ENCODE peak calls at places on chromosomes 2 and 18, in eight cellular contexts. V is ascending aorta, H is fibroblast of pulmonary artery, L is endodermal cell, M is heart right ventricle, O is thoracic aorta, B is DND-41, I is progenitor cell of endocrine pancreas. E is an unnamed sample.

GRCh38 chr2:217880891-217881290 is 121.9 kb downstream of the TNS1 start:
- DNase-seq in V (no peak), H (no peak), L (no peak), M (peak), O (no peak), B (no peak), I (no peak), E (no peak)

GRCh38 chr2:27071990-27072830 is 756 bp upstream of the OST4 start:
- DNase-seq in V (peak), H (peak), L (peak), M (peak), O (no peak), B (no peak), I (no peak), E (no peak)

GRCh38 chr18:23523429-23524212 is 20.3 kb downstream of the RMC1 start:
- DNase-seq in V (no peak), H (no peak), L (no peak), M (no peak), O (no peak), B (no peak), I (no peak), E (no peak)

GRCh38 chr2:8119782-8120551 is 561.9 kb upstream of the ID2 start:
- DNase-seq in V (no peak), H (peak), L (no peak), M (no peak), O (no peak), B (no peak), I (no peak), E (no peak)

GRCh38 chr2:67670704-67671300 is 273.7 kb downstream of the ETAA1 start:
- DNase-seq in V (no peak), H (no peak), L (no peak), M (no peak), O (no peak), B (no peak), I (no peak), E (no peak)

GRCh38 chr2:130832296-130832940 is 4.3 kb upstream of the ARHGEF4 start:
- DNase-seq in V (no peak), H (no peak), L (peak), M (no peak), O (no peak), B (no peak), I (no peak), E (no peak)

GRCh38 chr2:158970522-158970855 is 2.0 kb downstream of the TANC1 start:
- DNase-seq in V (no peak), H (no peak), L (no peak), M (no peak), O (no peak), B (no peak), I (no peak), E (no peak)

GRCh38 chr2:222753251-222753824 is 81.9 kb downstream of the MOGAT1 start:
- DNase-seq in V (no peak), H (peak), L (no peak), M (peak), O (no peak), B (no peak), I (no peak), E (no peak)

GRCh38 chr2:211564441-211564840 is 974.2 kb downstream of the ERBB4 start:
- DNase-seq in V (no peak), H (no peak), L (no peak), M (no peak), O (no peak), B (no peak), I (no peak), E (no peak)

GRCh38 chr2:28613616-28614501 is 118.0 kb downstream of the PLB1 start:
- DNase-seq in V (no peak), H (peak), L (no peak), M (no peak), O (no peak), B (peak), I (no peak), E (no peak)

GRCh38 chr2:1744151-1744445 is 217 bp downstream of the PXDN start:
- DNase-seq in V (peak), H (no peak), L (peak), M (no peak), O (no peak), B (no peak), I (peak), E (peak)

GRCh38 chr2:56266761-56267411 is 83.1 kb downstream of the CCDC85A start:
- DNase-seq in V (no peak), H (no peak), L (no peak), M (no peak), O (no peak), B (no peak), I (no peak), E (no peak)

GRCh38 chr2:58890865-58891525 is 649.9 kb upstream of the FANCL start:
- DNase-seq in V (no peak), H (no peak), L (no peak), M (no peak), O (no peak), B (no peak), I (no peak), E (no peak)

GRCh38 chr18:12990662-12990976 is 543 bp upstream of the CEP192 start:
- DNase-seq in V (no peak), H (no peak), L (no peak), M (no peak), O (no peak), B (no peak), I (no peak), E (no peak)

GRCh38 chr18:64244571-64244970 is 95.7 kb upstream of the LINC00305 start:
- DNase-seq in V (no peak), H (peak), L (peak), M (peak), O (no peak), B (no peak), I (no peak), E (no peak)

GRCh38 chr2:237702439-237703397 is 75.3 kb downstream of the LRRFIP1 start:
- DNase-seq in V (peak), H (peak), L (peak), M (peak), O (no peak), B (peak), I (no peak), E (no peak)

GRCh38 chr2:60028819-60029218 is 524.6 kb downstream of the BCL11A start:
- DNase-seq in V (no peak), H (no peak), L (no peak), M (no peak), O (no peak), B (no peak), I (no peak), E (no peak)

GRCh38 chr2:178478442-178479274 is at the start of gene FKBP7:
- DNase-seq in V (peak), H (peak), L (peak), M (peak), O (peak), B (peak), I (peak), E (peak)

DNA sequence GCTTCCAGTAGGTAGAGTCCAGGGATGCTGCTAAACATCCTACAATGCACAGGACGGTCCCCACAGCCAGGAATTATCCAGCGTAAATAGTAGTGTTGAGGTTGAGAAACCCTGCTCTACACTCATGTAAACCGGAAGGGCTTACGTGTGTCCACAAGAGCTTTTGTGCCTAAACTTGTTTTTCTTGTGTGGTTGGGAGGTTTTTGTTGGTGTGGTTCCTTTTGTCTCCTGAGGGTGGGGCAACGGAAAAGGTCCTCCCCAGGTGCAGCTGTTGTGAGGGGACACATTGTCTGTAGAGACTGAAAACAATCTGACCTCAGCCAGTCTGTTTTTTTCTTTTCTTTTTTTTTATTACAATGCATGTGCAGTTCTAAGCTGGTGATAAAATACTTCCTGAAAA is 72.7 kb upstream of the MGAT5 start:
- DNase-seq in V (no peak), H (no peak), L (no peak), M (no peak), O (no peak), B (peak), I (no peak), E (no peak)
- TF ChIP-seq CTCF in V (no peak), H (no peak), L (no peak), M (no peak), O (no peak), B (no peak), I (no peak), E (no peak)

GRCh38 chr2:79040967-79041582 is 15.6 kb downstream of the REG3G start:
- DNase-seq in V (no peak), H (no peak), L (no peak), M (no peak), O (no peak), B (no peak), I (no peak), E (no peak)
- TF ChIP-seq CTCF in V (no peak), H (peak), L (peak), M (peak), O (no peak), B (peak), I (peak), E (peak)

DNA sequence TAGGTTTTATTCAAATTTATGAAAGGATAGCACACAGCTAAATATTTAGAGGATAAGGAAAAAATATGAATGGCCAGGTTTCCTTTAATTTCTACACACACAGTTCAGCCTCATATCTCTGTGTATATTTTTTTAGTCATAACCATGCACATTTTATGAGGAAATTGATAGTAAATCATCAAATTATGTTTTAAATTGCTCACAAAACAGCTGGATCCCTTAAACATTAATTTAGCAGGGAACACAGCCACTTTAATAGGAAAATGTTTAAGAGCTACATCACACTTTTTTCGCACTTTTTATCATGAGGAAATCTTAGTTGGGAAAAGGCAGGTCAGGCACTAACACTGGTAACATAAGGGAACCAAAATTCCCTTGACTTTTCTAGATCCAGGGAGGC is 65.4 kb downstream of the PDE1A start:
- DNase-seq in V (no peak), H (no peak), L (no peak), M (no peak), O (no peak), B (no peak), I (no peak), E (no peak)
- TF ChIP-seq CTCF in V (no peak), H (no peak), L (no peak), M (no peak), O (no peak), B (no peak), I (no peak), E (no peak)

DNA sequence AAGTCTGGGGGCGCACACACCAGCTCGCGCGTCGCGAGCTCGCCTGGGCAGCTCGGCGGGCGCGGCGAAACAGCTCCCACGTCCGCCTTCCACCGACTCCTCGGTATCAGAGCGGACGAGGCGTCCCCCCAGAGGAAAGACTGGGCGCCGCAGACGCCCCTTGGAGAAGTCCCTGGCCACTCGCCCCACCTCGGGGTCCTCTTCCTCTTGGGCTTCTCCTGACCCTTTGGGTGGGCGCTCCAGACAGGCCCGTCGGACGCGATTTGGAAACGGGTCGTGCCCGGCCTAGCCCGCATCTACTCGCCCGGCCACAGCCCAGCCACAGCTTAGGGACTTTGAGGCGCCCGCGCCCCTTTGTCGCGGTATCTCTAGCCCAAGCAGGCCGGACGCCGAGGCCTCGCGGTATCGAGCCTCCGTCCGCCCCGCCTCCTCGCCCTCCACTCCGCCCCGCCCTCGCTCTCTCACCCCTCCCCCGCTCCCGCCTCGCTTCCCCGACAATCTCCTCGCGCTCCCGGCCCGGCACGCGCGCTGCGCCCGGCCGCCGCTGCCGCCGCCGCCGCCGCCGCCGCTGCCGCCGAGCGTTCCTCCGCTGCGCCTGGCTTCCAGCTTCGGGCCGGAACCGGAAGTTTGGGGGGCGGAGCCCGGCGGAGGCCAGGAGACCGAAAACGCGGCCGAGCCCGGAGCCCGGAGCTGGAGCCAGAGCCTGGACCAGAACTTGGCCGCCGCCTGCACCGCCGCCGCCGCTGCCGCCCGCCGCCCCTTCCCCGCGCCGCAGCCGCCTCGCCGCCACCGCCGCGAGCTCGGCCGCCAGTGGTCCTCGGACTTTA is 752 bp upstream of the ACVR2A start:
- DNase-seq in V (peak), H (peak), L (peak), M (peak), O (peak), B (no peak), I (peak), E (peak)
- TF ChIP-seq CTCF in V (peak), H (no peak), L (peak), M (peak), O (no peak), B (no peak), I (peak), E (peak)

GRCh38 chr2:20972792-20973565 is 70.9 kb downstream of the APOB start:
- DNase-seq in V (no peak), H (no peak), L (no peak), M (no peak), O (no peak), B (no peak), I (no peak), E (no peak)
- TF ChIP-seq CTCF in V (no peak), H (no peak), L (no peak), M (no peak), O (peak), B (no peak), I (no peak), E (no peak)

DNA sequence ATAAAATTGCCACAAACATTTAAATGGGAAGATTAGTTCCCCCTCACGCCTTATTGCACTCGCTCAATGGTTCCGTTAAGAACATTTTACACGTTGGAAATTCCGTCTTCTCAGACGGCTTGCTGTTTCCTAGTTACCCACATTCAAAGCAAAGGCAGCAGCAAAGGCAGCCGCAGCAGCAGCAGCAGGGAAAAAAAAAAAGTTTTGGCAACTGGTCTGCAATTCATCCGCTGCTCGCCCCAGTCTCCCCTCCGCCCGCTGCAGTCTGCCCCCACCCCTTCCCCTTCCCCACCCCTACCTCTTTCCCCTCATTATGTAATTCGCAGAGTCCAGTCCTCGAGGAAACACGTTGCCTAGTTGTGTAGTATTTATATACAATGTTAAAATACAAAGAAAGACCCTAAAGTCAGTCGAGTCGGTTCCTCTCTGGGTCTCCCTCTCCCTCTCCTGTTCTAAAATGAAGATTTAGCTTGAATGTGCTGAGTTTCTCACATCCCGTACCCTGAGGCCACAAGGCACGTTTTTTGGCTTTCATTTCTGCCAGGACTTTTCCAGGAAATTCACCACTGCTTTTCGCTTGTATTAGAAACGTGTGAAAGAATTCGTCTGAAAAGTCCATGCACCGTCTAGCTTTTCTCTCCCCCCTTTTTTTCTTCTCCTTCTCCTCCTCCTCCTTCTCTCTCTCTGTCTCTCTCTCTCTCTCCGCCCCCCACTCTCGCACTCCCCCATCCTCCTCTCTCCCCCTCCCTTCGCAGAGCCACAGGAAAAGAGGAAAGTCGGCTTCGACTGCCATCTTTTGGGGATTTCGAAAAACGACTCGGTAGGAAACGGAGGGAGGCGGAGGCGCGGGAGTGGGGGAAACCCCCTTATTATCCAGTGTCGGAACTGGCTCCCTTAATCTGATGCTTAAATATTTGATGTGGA is 140.0 kb downstream of the MEIS1 start:
- DNase-seq in V (peak), H (peak), L (peak), M (peak), O (no peak), B (no peak), I (peak), E (no peak)
- TF ChIP-seq CTCF in V (peak), H (peak), L (peak), M (peak), O (peak), B (no peak), I (peak), E (peak)

GRCh38 chr2:234753701-234754100 is 198.1 kb upstream of the SH3BP4 start:
- DNase-seq in V (no peak), H (no peak), L (no peak), M (no peak), O (no peak), B (no peak), I (no peak), E (no peak)

GRCh38 chr2:234747032-234747431 is 204.8 kb upstream of the SH3BP4 start:
- DNase-seq in V (no peak), H (peak), L (no peak), M (no peak), O (no peak), B (no peak), I (no peak), E (no peak)

GRCh38 chr2:234747833-234748559 is 203.8 kb upstream of the SH3BP4 start:
- DNase-seq in V (no peak), H (peak), L (no peak), M (no peak), O (no peak), B (no peak), I (no peak), E (no peak)

GRCh38 chr2:234754126-234754525 is 197.7 kb upstream of the SH3BP4 start:
- DNase-seq in V (no peak), H (no peak), L (no peak), M (no peak), O (no peak), B (no peak), I (no peak), E (no peak)

GRCh38 chr2:234751275-234751938 is 200.4 kb upstream of the SH3BP4 start:
- DNase-seq in V (no peak), H (no peak), L (no peak), M (no peak), O (no peak), B (no peak), I (no peak), E (no peak)
- TF ChIP-seq CTCF in V (no peak), H (no peak), L (peak), M (no peak), O (no peak), B (no peak), I (no peak), E (peak)

GRCh38 chr2:109466674-109467575 is 146.8 kb downstream of the SEPTIN10 start:
- DNase-seq in V (peak), H (peak), L (peak), M (no peak), O (no peak), B (no peak), I (no peak), E (no peak)
- TF ChIP-seq CTCF in V (no peak), H (no peak), L (no peak), M (no peak), O (no peak), B (no peak), I (no peak), E (peak)

E was measured in osteocyte.